ENCODE peak calls at places on chromosome 14, in ten cellular contexts. Z, P, C, D, J, V, Q, R, O and Y are unnamed samples.

GRCh38 chr14:104245723-104246122 is 107.3 kb downstream of the KIF26A start:
- DNase-seq in Z (no peak), V (no peak), D (no peak), Q (no peak), P (no peak), O (no peak), J (no peak), R (no peak), C (no peak), Y (no peak)

GRCh38 chr14:91310620-91311283 is 66.2 kb upstream of the GPR68 start:
- DNase-seq in P (no peak), R (no peak), Q (no peak), O (no peak), Z (no peak), J (no peak), C (no peak), D (no peak), V (no peak), Y (no peak)

GRCh38 chr14:105364100-105364708 is 34.1 kb upstream of the TEX22 start:
- DNase-seq in Z (no peak), D (no peak), P (no peak), Q (no peak), O (no peak), V (no peak), R (no peak), C (peak), J (peak), Y (no peak)

GRCh38 chr14:104276435-104276834 is 138.0 kb downstream of the KIF26A start:
- DNase-seq in O (no peak), P (no peak), R (no peak), Z (no peak), J (no peak), V (no peak), Q (no peak), C (no peak), D (no peak), Y (no peak)

GRCh38 chr14:51367600-51367931 is 127.5 kb downstream of the TMX1 start:
- DNase-seq in C (no peak), Q (no peak), O (no peak), V (no peak), R (no peak), P (no peak), D (no peak), Z (no peak), J (no peak), Y (no peak)

GRCh38 chr14:64464695-64465094 is 604 bp upstream of the AKAP5 start:
- DNase-seq in J (no peak), Z (no peak), P (no peak), R (peak), C (no peak), O (no peak), Q (peak), D (no peak), V (no peak), Y (no peak)

GRCh38 chr14:100402631-100403030 is 79.5 kb downstream of the SLC25A47 start:
- DNase-seq in Q (peak), P (no peak), D (no peak), R (no peak), C (no peak), V (no peak), J (no peak), O (no peak), Z (peak), Y (no peak)

GRCh38 chr14:55874785-55875184 is 243.4 kb upstream of the PELI2 start:
- DNase-seq in D (no peak), P (no peak), O (no peak), Q (no peak), R (no peak), C (no peak), J (no peak), Z (peak), V (no peak), Y (no peak)

GRCh38 chr14:51924600-51924999 is 64.2 kb downstream of the GNG2 start:
- DNase-seq in J (no peak), Q (no peak), V (no peak), Z (no peak), C (no peak), R (no peak), P (no peak), D (no peak), O (no peak), Y (no peak)

GRCh38 chr14:49623941-49624806 is 3.6 kb downstream of the MGAT2 start:
- DNase-seq in Q (no peak), D (no peak), C (no peak), R (no peak), Z (no peak), V (no peak), P (no peak), O (no peak), J (no peak), Y (no peak)

GRCh38 chr14:36553650-36554260 is 28.7 kb downstream of the NKX2-8 start:
- DNase-seq in D (peak), V (no peak), R (peak), P (no peak), O (peak), Q (peak), J (peak), C (no peak), Z (peak), Y (peak)

GRCh38 chr14:21498540-21499526 is 12.3 kb downstream of the METTL3 start:
- DNase-seq in J (peak), Q (peak), R (peak), V (no peak), D (peak), O (peak), Z (no peak), P (peak), C (no peak), Y (peak)